ENCODE peak calls at places on chromosome 7, in five cellular contexts. One of them, this sample, is unnamed. For H3K36me3, the result is how much of the 10 kb centered on the place peaks cover.

GRCh38 chr7:35424869-35425495 is 171.1 kb upstream of the TBX20 start:
- DNase-seq in lower lobe of right lung: peak
- DNase-seq in body of pancreas: peak
- DNase-seq in IMR-90: peak
- DNase-seq in heart left ventricle: peak
- DNase-seq in this sample: no peak

GRCh38 chr7:148905093-148905666 is 21.1 kb upstream of the EZH2 start:
- DNase-seq in lower lobe of right lung: no peak
- DNase-seq in body of pancreas: no peak
- DNase-seq in IMR-90: no peak
- DNase-seq in heart left ventricle: no peak
- DNase-seq in this sample: no peak

GRCh38 chr7:136049818-136050461 is 72.8 kb upstream of the MTPN start:
- DNase-seq in lower lobe of right lung: no peak
- DNase-seq in body of pancreas: no peak
- DNase-seq in IMR-90: no peak
- DNase-seq in heart left ventricle: no peak
- DNase-seq in this sample: no peak

GRCh38 chr7:26440253-26440992 is 148.8 kb downstream of the SNX10 start:
- DNase-seq in lower lobe of right lung: no peak
- DNase-seq in body of pancreas: no peak
- DNase-seq in IMR-90: no peak
- DNase-seq in heart left ventricle: no peak
- DNase-seq in this sample: no peak

GRCh38 chr7:70189261-70189660 is 591.0 kb downstream of the AUTS2 start:
- DNase-seq in lower lobe of right lung: no peak
- DNase-seq in body of pancreas: no peak
- DNase-seq in IMR-90: no peak
- DNase-seq in heart left ventricle: no peak
- DNase-seq in this sample: no peak

GRCh38 chr7:2399848-2400587 is 3.4 kb upstream of the CHST12 start:
- DNase-seq in lower lobe of right lung: peak
- DNase-seq in body of pancreas: peak
- DNase-seq in IMR-90: peak
- DNase-seq in heart left ventricle: peak
- DNase-seq in this sample: peak

GRCh38 chr7:134016223-134016941 is 110.8 kb upstream of the LRGUK start:
- DNase-seq in lower lobe of right lung: no peak
- DNase-seq in body of pancreas: peak
- DNase-seq in IMR-90: peak
- DNase-seq in heart left ventricle: no peak
- DNase-seq in this sample: no peak

GRCh38 chr7:99096124-99096887 is 47.6 kb downstream of the SMURF1 start:
- DNase-seq in lower lobe of right lung: no peak
- DNase-seq in body of pancreas: peak
- DNase-seq in IMR-90: peak
- DNase-seq in heart left ventricle: no peak
- DNase-seq in this sample: no peak

GRCh38 chr7:143305423-143306070 is 10.4 kb upstream of the CLCN1 start:
- DNase-seq in lower lobe of right lung: peak
- DNase-seq in body of pancreas: peak
- DNase-seq in IMR-90: peak
- DNase-seq in heart left ventricle: peak
- DNase-seq in this sample: no peak

GRCh38 chr7:103389263-103389662 is 41.8 kb downstream of the PSMC2 start:
- DNase-seq in lower lobe of right lung: no peak
- DNase-seq in body of pancreas: no peak
- DNase-seq in IMR-90: no peak
- DNase-seq in heart left ventricle: no peak
- DNase-seq in this sample: no peak

GRCh38 chr7:92584953-92585352 is 5.2 kb downstream of the FAM133B start:
- DNase-seq in lower lobe of right lung: no peak
- DNase-seq in body of pancreas: no peak
- DNase-seq in IMR-90: no peak
- DNase-seq in heart left ventricle: no peak
- DNase-seq in this sample: no peak

GRCh38 chr7:47186316-47186715 is 395.6 kb downstream of the TNS3 start:
- DNase-seq in lower lobe of right lung: no peak
- DNase-seq in body of pancreas: no peak
- DNase-seq in IMR-90: no peak
- DNase-seq in heart left ventricle: no peak
- DNase-seq in this sample: no peak

GRCh38 chr7:24932815-24933214 is 47.2 kb downstream of the OSBPL3 start:
- DNase-seq in lower lobe of right lung: no peak
- DNase-seq in body of pancreas: no peak
- DNase-seq in IMR-90: no peak
- DNase-seq in heart left ventricle: peak
- DNase-seq in this sample: no peak

GRCh38 chr7:133619491-133619890 is 366.6 kb downstream of the EXOC4 start:
- DNase-seq in lower lobe of right lung: no peak
- DNase-seq in body of pancreas: no peak
- DNase-seq in IMR-90: no peak
- DNase-seq in heart left ventricle: no peak
- DNase-seq in this sample: no peak

GRCh38 chr7:97002555-97003261 is 2.6 kb upstream of the DLX6 start:
- DNase-seq in lower lobe of right lung: no peak
- DNase-seq in body of pancreas: no peak
- DNase-seq in IMR-90: no peak
- DNase-seq in heart left ventricle: no peak
- DNase-seq in this sample: peak

DNA sequence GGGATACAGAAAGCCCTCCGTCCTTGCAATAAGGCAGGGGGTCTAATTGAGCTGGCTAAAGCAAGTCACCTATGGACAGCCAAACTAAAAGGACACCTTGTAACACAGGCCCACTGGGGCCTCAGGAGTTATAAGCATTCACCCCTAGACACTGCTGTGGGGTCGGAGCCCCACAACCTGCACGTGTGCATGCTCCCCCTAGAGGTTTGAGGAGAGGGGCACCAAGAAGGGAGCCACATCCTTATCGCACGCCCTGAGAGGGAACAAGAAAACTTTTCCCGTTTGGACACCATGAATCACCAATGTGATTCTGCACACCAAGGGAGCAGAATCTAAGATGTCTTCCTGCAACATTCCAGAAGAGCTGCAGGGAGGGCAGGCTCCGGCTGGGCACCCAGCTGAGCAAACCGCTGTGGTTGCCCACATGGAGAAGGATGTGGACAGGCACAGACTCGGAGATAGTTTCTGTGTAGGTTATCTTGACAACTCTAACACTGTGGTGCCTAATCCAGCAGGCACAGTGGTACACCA is 17.7 kb upstream of the TARP start:
- DNase-seq in lower lobe of right lung: no peak
- DNase-seq in body of pancreas: no peak
- DNase-seq in IMR-90: no peak
- DNase-seq in heart left ventricle: no peak
- DNase-seq in this sample: no peak
- TF ChIP-seq CTCF in lower lobe of right lung: no peak
- TF ChIP-seq CTCF in body of pancreas: no peak
- TF ChIP-seq CTCF in IMR-90: no peak
- TF ChIP-seq CTCF in heart left ventricle: no peak
- TF ChIP-seq CTCF in this sample: no peak

GRCh38 chr7:100577507-100577906 is 3.8 kb upstream of the SAP25 start:
- DNase-seq in lower lobe of right lung: no peak
- DNase-seq in body of pancreas: no peak
- DNase-seq in IMR-90: no peak
- DNase-seq in heart left ventricle: no peak
- DNase-seq in this sample: peak
- H3K36me3 ChIP-seq in lower lobe of right lung: half or more
- H3K36me3 ChIP-seq in body of pancreas: under half
- H3K36me3 ChIP-seq in IMR-90: half or more
- H3K36me3 ChIP-seq in heart left ventricle: half or more
- H3K36me3 ChIP-seq in this sample: under half

DNA sequence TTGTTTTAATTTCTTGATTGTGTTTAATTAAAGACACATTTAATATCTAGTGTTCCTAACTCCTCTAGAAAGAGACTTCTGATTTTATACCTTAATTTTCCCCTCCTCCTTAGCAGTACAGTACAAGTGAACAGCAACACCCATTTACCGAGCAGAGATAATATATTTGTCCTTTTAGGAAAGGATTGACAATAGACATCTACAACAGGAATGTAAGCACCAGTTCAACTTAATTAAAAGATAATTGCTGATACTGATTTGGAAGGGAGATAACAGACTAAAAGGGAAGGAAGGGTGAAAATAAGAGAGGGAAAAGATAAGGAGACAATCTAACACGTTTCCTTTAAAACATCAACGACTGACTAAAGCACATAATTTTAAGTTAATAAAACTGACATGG is 119.3 kb downstream of the SRPK2 start:
- DNase-seq in lower lobe of right lung: no peak
- DNase-seq in body of pancreas: no peak
- DNase-seq in IMR-90: no peak
- DNase-seq in heart left ventricle: no peak
- DNase-seq in this sample: no peak
- H3K4me3 ChIP-seq in lower lobe of right lung: peak
- H3K4me3 ChIP-seq in body of pancreas: no peak
- H3K4me3 ChIP-seq in IMR-90: peak
- H3K4me3 ChIP-seq in heart left ventricle: peak
- H3K4me3 ChIP-seq in this sample: peak

GRCh38 chr7:93715234-93715633 is 140.7 kb upstream of the CALCR start:
- DNase-seq in lower lobe of right lung: peak
- DNase-seq in body of pancreas: peak
- DNase-seq in IMR-90: peak
- DNase-seq in heart left ventricle: no peak
- DNase-seq in this sample: peak
- TF ChIP-seq CTCF in lower lobe of right lung: peak
- TF ChIP-seq CTCF in body of pancreas: peak
- TF ChIP-seq CTCF in IMR-90: peak
- TF ChIP-seq CTCF in heart left ventricle: peak
- TF ChIP-seq CTCF in this sample: peak

GRCh38 chr7:155738652-155739537 is 73.4 kb downstream of the SHH start:
- DNase-seq in lower lobe of right lung: peak
- DNase-seq in body of pancreas: peak
- DNase-seq in IMR-90: peak
- DNase-seq in heart left ventricle: peak
- DNase-seq in this sample: peak

GRCh38 chr7:155743197-155743596 is 69.1 kb downstream of the SHH start:
- DNase-seq in lower lobe of right lung: no peak
- DNase-seq in body of pancreas: no peak
- DNase-seq in IMR-90: no peak
- DNase-seq in heart left ventricle: no peak
- DNase-seq in this sample: no peak

GRCh38 chr7:155739538-155740140 is 72.6 kb downstream of the SHH start:
- DNase-seq in lower lobe of right lung: no peak
- DNase-seq in body of pancreas: no peak
- DNase-seq in IMR-90: no peak
- DNase-seq in heart left ventricle: no peak
- DNase-seq in this sample: peak

GRCh38 chr7:155741061-155741460 is 71.2 kb downstream of the SHH start:
- DNase-seq in lower lobe of right lung: no peak
- DNase-seq in body of pancreas: no peak
- DNase-seq in IMR-90: no peak
- DNase-seq in heart left ventricle: no peak
- DNase-seq in this sample: no peak

GRCh38 chr7:155741805-155742204 is 70.5 kb downstream of the SHH start:
- DNase-seq in lower lobe of right lung: peak
- DNase-seq in body of pancreas: no peak
- DNase-seq in IMR-90: no peak
- DNase-seq in heart left ventricle: no peak
- DNase-seq in this sample: peak
- H3K36me3 ChIP-seq in lower lobe of right lung: half or more
- H3K36me3 ChIP-seq in body of pancreas: under half
- H3K36me3 ChIP-seq in IMR-90: under half
- H3K36me3 ChIP-seq in heart left ventricle: under half
- H3K36me3 ChIP-seq in this sample: half or more

DNA sequence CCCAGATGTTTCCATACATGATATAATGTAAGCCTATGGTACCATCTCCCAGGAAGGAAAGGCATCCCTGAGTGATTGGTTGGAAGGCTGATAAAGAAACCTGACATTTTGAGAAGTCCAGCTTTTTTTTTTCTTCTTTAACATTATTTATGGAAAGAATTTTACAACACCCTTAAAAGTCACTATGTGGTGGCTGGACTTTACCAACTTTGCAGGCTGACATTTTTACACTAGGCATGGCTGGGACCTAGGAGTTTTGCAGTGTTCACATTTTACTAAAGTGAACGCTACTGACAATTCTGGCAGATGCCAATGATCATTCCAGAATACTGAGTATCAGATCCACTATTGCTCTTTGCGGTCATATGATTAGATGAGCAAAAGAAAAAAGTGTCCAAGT is 239.9 kb downstream of the GLI3 start:
- DNase-seq in lower lobe of right lung: no peak
- DNase-seq in body of pancreas: no peak
- DNase-seq in IMR-90: no peak
- DNase-seq in heart left ventricle: no peak
- DNase-seq in this sample: no peak
- H3K4me3 ChIP-seq in lower lobe of right lung: no peak
- H3K4me3 ChIP-seq in body of pancreas: no peak
- H3K4me3 ChIP-seq in IMR-90: no peak
- H3K4me3 ChIP-seq in heart left ventricle: no peak
- H3K4me3 ChIP-seq in this sample: no peak

GRCh38 chr7:55185321-55185802 is 166.5 kb downstream of the EGFR start:
- DNase-seq in lower lobe of right lung: no peak
- DNase-seq in body of pancreas: no peak
- DNase-seq in IMR-90: peak
- DNase-seq in heart left ventricle: no peak
- DNase-seq in this sample: no peak
- TF ChIP-seq CTCF in lower lobe of right lung: no peak
- TF ChIP-seq CTCF in body of pancreas: no peak
- TF ChIP-seq CTCF in IMR-90: no peak
- TF ChIP-seq CTCF in heart left ventricle: no peak
- TF ChIP-seq CTCF in this sample: no peak

DNA sequence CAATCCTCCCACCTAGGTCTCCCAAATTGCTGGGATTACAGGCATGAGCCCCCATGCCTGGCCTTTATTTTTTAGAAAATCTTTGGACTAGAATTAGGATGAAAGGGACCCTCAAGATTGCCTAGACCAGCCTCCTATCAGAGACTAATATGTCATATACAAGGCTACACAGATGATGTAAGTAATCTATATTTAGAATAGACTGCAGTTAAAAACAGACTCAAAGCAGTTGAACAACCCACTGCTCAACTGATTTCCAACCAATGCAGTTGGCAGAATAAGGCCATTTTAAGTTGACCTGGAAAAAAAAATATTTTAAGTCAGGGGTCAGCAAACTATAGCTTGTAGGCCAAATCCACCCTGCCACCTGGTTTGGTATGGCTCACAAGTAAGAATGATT is 27.7 kb downstream of the PSPH start:
- DNase-seq in lower lobe of right lung: no peak
- DNase-seq in body of pancreas: no peak
- DNase-seq in IMR-90: peak
- DNase-seq in heart left ventricle: no peak
- DNase-seq in this sample: no peak
- H3K36me3 ChIP-seq in lower lobe of right lung: under half
- H3K36me3 ChIP-seq in body of pancreas: under half
- H3K36me3 ChIP-seq in IMR-90: under half
- H3K36me3 ChIP-seq in heart left ventricle: under half
- H3K36me3 ChIP-seq in this sample: under half

DNA sequence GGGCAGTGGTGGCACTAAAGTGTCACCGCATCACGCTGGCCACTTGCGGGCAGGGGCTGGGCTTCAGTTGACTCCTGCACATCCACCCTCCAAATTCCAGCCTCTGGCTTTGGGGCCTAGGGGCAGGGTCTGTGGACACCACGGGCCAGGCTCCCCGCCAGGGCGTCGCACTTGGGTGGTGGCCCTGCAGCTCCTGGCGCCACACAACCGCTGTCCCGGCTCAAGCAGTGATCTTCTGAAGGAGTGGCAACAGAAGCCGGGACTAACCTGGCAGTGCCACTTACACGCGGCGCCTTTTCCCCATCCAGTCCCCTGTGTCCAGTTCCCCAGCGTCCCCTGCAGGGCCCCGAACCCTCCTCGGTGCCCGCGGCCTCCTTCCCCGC is 134.3 kb upstream of the ZNF92 start:
- DNase-seq in lower lobe of right lung: no peak
- DNase-seq in body of pancreas: no peak
- DNase-seq in IMR-90: no peak
- DNase-seq in heart left ventricle: no peak
- DNase-seq in this sample: no peak
- H3K4me3 ChIP-seq in lower lobe of right lung: peak
- H3K4me3 ChIP-seq in body of pancreas: peak
- H3K4me3 ChIP-seq in IMR-90: no peak
- H3K4me3 ChIP-seq in heart left ventricle: peak
- H3K4me3 ChIP-seq in this sample: peak